ENCODE peak calls at places on chromosomes 6 and 20, in four cellular contexts. M, I, G and U are unnamed samples.
A peak's percentile ranks its signal among the peaks of the same experiment; 100 is the strongest.

GRCh38 chr6:12037803-12038202 is 25.7 kb downstream of the HIVEP1 start:
- DNase-seq in M (peak; percentile 24), I (no peak), G (no peak), U (no peak)

GRCh38 chr6:132483779-132484679 is 28.9 kb downstream of the STX7 start:
- DNase-seq in M (peak; percentile 84), I (peak; percentile 33), G (peak; percentile 47), U (peak; percentile 12)

GRCh38 chr6:63391203-63391970 is 71.6 kb upstream of the LGSN start:
- DNase-seq in M (no peak), I (no peak), G (no peak), U (no peak)

GRCh38 chr6:165244524-165245247 is 64.7 kb downstream of the C6orf118 start:
- DNase-seq in M (no peak), I (no peak), G (no peak), U (no peak)

GRCh38 chr6:20259316-20260049 is 47.2 kb upstream of the MBOAT1 start:
- DNase-seq in M (no peak), I (no peak), G (no peak), U (no peak)

GRCh38 chr6:66638099-66638498 is 931.1 kb upstream of the EYS start:
- DNase-seq in M (no peak), I (no peak), G (no peak), U (no peak)

GRCh38 chr6:85449818-85450577 is at the start of gene NT5E:
- DNase-seq in M (no peak), I (peak; percentile 51), G (no peak), U (peak; percentile 23)

GRCh38 chr6:148550569-148550968 is 196.3 kb upstream of the UST start:
- DNase-seq in M (no peak), I (no peak), G (no peak), U (no peak)

GRCh38 chr20:59253779-59254319 is 46.6 kb upstream of the EDN3 start:
- DNase-seq in M (no peak), I (no peak), G (no peak), U (peak; percentile 70)

GRCh38 chr6:30828027-30828962 is 56.0 kb upstream of the DDR1 start:
- DNase-seq in M (peak; percentile 77), I (peak; percentile 89), G (no peak), U (peak; percentile 88)

GRCh38 chr6:3280091-3280490 is 21.3 kb downstream of the PSMG4 start:
- DNase-seq in M (no peak), I (peak; percentile 12), G (no peak), U (no peak)

GRCh38 chr20:61979701-61980635 is 85.7 kb downstream of the TAF4 start:
- DNase-seq in M (no peak), I (no peak), G (no peak), U (no peak)

GRCh38 chr6:2485116-2485515 is 239.7 kb upstream of the GMDS start:
- DNase-seq in M (no peak), I (peak; percentile 80), G (no peak), U (no peak)

GRCh38 chr6:27667651-27668441 is 194.9 kb upstream of the ZNF184 start:
- DNase-seq in M (no peak), I (no peak), G (no peak), U (no peak)

GRCh38 chr6:11747021-11747420 is 31.6 kb downstream of the ADTRP start:
- DNase-seq in M (no peak), I (no peak), G (no peak), U (no peak)

GRCh38 chr20:36919715-36920333 is 31.7 kb downstream of the SAMHD1 start:
- DNase-seq in M (peak; percentile 70), I (no peak), G (peak; percentile 49), U (no peak)

GRCh38 chr6:107383705-107384104 is 75.7 kb downstream of the PDSS2 start:
- DNase-seq in M (no peak), I (no peak), G (no peak), U (no peak)

GRCh38 chr6:137165375-137166246 is 7.8 kb downstream of the IL22RA2 start:
- DNase-seq in M (peak; percentile 79), I (peak; percentile 67), G (peak; percentile 6), U (no peak)

GRCh38 chr6:12459945-12460800 is 170.0 kb downstream of the EDN1 start:
- DNase-seq in M (no peak), I (no peak), G (no peak), U (no peak)

GRCh38 chr6:75748743-75749538 is at the start of gene MYO6:
- DNase-seq in M (peak; percentile 22), I (peak; percentile 81), G (no peak), U (peak; percentile 66)

DNA sequence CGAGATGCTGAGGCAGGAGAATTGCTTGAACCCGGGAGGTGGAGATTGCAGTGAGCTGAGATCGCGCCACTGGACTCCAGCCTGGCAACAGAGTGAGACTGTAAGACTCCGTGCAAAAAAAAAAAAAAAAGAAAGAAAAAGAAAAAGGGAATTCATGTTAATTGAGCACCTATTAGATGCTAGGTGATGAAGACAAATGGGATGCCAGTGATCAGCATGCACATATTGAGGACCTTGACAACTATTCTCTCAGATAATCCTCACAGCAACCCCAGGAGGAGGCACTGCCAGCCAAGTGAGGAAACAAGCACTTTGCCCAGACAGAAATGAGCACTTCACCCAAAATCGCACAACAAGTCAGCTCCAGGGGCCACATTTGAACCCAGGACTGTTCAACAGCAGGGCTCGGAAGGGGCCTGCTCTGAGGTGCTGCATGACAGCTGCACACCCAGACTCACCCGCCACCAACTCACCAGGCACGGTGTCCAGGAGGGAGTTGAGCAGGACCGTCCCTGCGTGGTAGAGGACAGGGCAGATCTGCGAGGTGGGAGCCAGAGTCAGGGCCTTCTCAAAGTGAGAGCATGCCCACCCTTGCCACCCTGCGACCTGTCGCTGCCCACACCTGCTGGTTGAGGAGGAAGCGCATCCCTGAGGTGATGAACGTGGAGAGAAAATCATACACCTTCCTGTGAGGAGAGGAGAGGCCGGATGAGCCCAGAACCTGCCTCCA is 4.6 kb downstream of the PLTP start:
- DNase-seq in M (no peak), I (no peak), G (no peak), U (no peak)
- H3K36me3 ChIP-seq in M (no peaks in the 10 kb centered on the region), I (peaks cover 9% of the 10 kb centered on the region), G (no peaks in the 10 kb centered on the region), U (no peaks in the 10 kb centered on the region)

GRCh38 chr6:17472653-17473183 is 79.3 kb downstream of the CAP2 start:
- DNase-seq in M (no peak), I (no peak), G (no peak), U (no peak)
- H3K27ac ChIP-seq in M (no peak overlapping the region), I (no peak overlapping the region), G (no peak overlapping the region), U (no peak overlapping the region)

DNA sequence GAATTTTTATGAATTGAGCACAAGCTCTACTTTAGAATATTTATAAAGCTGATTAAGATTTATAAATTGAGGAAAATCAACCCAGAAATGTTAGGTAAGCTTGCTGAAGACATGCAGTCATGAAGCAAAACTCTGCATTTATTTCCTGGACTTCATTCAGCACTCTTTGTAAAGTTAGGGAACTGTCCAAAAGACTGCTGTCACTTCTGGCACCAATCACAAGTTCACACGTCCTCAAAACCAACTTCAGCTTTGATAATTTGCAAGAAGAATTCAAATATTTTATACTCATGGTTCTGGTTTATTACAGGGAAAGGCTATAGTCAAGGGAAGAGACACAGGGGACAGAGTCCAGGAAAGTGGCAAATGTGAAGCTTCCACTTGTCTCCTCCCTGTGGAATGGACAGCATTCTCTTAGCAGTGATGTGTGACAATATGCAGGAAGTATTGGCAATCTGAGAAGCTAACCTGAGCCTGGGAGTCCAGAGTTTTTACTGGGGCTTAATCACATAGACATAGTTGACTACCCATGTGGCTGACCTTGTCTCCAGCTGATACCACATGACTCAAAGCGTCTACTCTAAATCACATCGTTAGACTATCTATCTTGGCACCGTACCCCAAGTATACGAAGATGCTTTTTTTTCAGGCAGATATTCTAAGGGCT is 85.4 kb downstream of the PPP1R14C start:
- DNase-seq in M (no peak), I (no peak), G (no peak), U (no peak)
- TF ChIP-seq CTCF in M (no peak), I (no peak), G (no peak), U (no peak)

GRCh38 chr20:49278817-49279676 is 1.2 kb upstream of the ZNFX1 start:
- DNase-seq in M (peak; percentile 46), I (no peak), G (no peak), U (peak; percentile 30)
- H3K36me3 ChIP-seq in M (peaks cover 68% of the 10 kb centered on the region), I (peaks cover 30% of the 10 kb centered on the region), G (peaks cover 64% of the 10 kb centered on the region), U (peaks cover 51% of the 10 kb centered on the region)